ENCODE peak calls at places on chromosomes 2 and 18, in ten cellular contexts. One of them, this sample, is unnamed. For H3K36me3, the result is how much of the 10 kb centered on the place peaks cover.

GRCh38 chr2:187865025-187865424 is 310.8 kb upstream of the TFPI start:
- DNase-seq in spleen: no peak
- DNase-seq in adipocyte: no peak
- DNase-seq in IMR-90: no peak
- DNase-seq in neuronal stem cell: no peak
- DNase-seq in H1: no peak
- DNase-seq in left ventricle myocardium inferior: no peak
- DNase-seq in OCI-LY7: no peak
- DNase-seq in heart left ventricle: no peak
- DNase-seq in heart right ventricle: no peak
- DNase-seq in this sample: no peak

GRCh38 chr2:17543131-17543660 is 2.7 kb downstream of the VSNL1 start:
- DNase-seq in heart left ventricle: no peak
- DNase-seq in spleen: no peak
- DNase-seq in H1: no peak
- DNase-seq in heart right ventricle: no peak
- DNase-seq in left ventricle myocardium inferior: no peak
- DNase-seq in neuronal stem cell: no peak
- DNase-seq in IMR-90: no peak
- DNase-seq in adipocyte: no peak
- DNase-seq in OCI-LY7: no peak
- DNase-seq in this sample: no peak

GRCh38 chr18:58965930-58966662 is 101.4 kb downstream of the ZNF532 start:
- DNase-seq in heart left ventricle: no peak
- DNase-seq in H1: no peak
- DNase-seq in adipocyte: no peak
- DNase-seq in neuronal stem cell: no peak
- DNase-seq in IMR-90: no peak
- DNase-seq in left ventricle myocardium inferior: no peak
- DNase-seq in heart right ventricle: no peak
- DNase-seq in OCI-LY7: peak
- DNase-seq in spleen: no peak
- DNase-seq in this sample: no peak

GRCh38 chr2:207103132-207103531 is 62.6 kb downstream of the KLF7 start:
- DNase-seq in H1: no peak
- DNase-seq in spleen: no peak
- DNase-seq in heart left ventricle: no peak
- DNase-seq in OCI-LY7: no peak
- DNase-seq in neuronal stem cell: no peak
- DNase-seq in adipocyte: no peak
- DNase-seq in IMR-90: no peak
- DNase-seq in left ventricle myocardium inferior: no peak
- DNase-seq in heart right ventricle: no peak
- DNase-seq in this sample: no peak

GRCh38 chr2:21117688-21118087 is 6.1 kb upstream of the TDRD15 start:
- DNase-seq in OCI-LY7: no peak
- DNase-seq in H1: no peak
- DNase-seq in IMR-90: no peak
- DNase-seq in heart left ventricle: no peak
- DNase-seq in left ventricle myocardium inferior: no peak
- DNase-seq in adipocyte: no peak
- DNase-seq in heart right ventricle: no peak
- DNase-seq in spleen: no peak
- DNase-seq in neuronal stem cell: no peak
- DNase-seq in this sample: no peak

GRCh38 chr2:233831011-233831721 is 23.2 kb downstream of the HJURP start:
- DNase-seq in spleen: peak
- DNase-seq in H1: no peak
- DNase-seq in heart right ventricle: no peak
- DNase-seq in IMR-90: no peak
- DNase-seq in heart left ventricle: no peak
- DNase-seq in adipocyte: no peak
- DNase-seq in OCI-LY7: no peak
- DNase-seq in neuronal stem cell: no peak
- DNase-seq in left ventricle myocardium inferior: no peak
- DNase-seq in this sample: peak

GRCh38 chr2:62197609-62198236 is 1.8 kb downstream of the B3GNT2 start:
- DNase-seq in IMR-90: no peak
- DNase-seq in spleen: peak
- DNase-seq in adipocyte: peak
- DNase-seq in neuronal stem cell: peak
- DNase-seq in OCI-LY7: peak
- DNase-seq in H1: no peak
- DNase-seq in left ventricle myocardium inferior: peak
- DNase-seq in heart left ventricle: peak
- DNase-seq in heart right ventricle: peak
- DNase-seq in this sample: peak

GRCh38 chr2:128301501-128301966 is 17.1 kb downstream of the HS6ST1 start:
- DNase-seq in IMR-90: peak
- DNase-seq in spleen: peak
- DNase-seq in left ventricle myocardium inferior: no peak
- DNase-seq in H1: no peak
- DNase-seq in heart right ventricle: peak
- DNase-seq in heart left ventricle: no peak
- DNase-seq in neuronal stem cell: no peak
- DNase-seq in adipocyte: peak
- DNase-seq in OCI-LY7: no peak
- DNase-seq in this sample: no peak

GRCh38 chr2:143668236-143668635 is 539.0 kb downstream of the ARHGAP15 start:
- DNase-seq in IMR-90: no peak
- DNase-seq in OCI-LY7: no peak
- DNase-seq in adipocyte: no peak
- DNase-seq in heart left ventricle: no peak
- DNase-seq in heart right ventricle: no peak
- DNase-seq in H1: no peak
- DNase-seq in neuronal stem cell: peak
- DNase-seq in left ventricle myocardium inferior: no peak
- DNase-seq in spleen: no peak
- DNase-seq in this sample: no peak

GRCh38 chr2:61536086-61536722 is 2.0 kb downstream of the XPO1 start:
- DNase-seq in neuronal stem cell: no peak
- DNase-seq in adipocyte: peak
- DNase-seq in OCI-LY7: peak
- DNase-seq in heart right ventricle: peak
- DNase-seq in H1: peak
- DNase-seq in left ventricle myocardium inferior: peak
- DNase-seq in IMR-90: peak
- DNase-seq in spleen: no peak
- DNase-seq in heart left ventricle: no peak
- DNase-seq in this sample: no peak

GRCh38 chr2:55063713-55064323 is 13.6 kb upstream of the RTN4 start:
- DNase-seq in H1: no peak
- DNase-seq in heart right ventricle: no peak
- DNase-seq in OCI-LY7: peak
- DNase-seq in left ventricle myocardium inferior: no peak
- DNase-seq in adipocyte: no peak
- DNase-seq in neuronal stem cell: no peak
- DNase-seq in spleen: no peak
- DNase-seq in heart left ventricle: no peak
- DNase-seq in IMR-90: no peak
- DNase-seq in this sample: no peak

GRCh38 chr2:55059793-55060192 is 9.5 kb upstream of the RTN4 start:
- DNase-seq in adipocyte: no peak
- DNase-seq in H1: no peak
- DNase-seq in OCI-LY7: no peak
- DNase-seq in neuronal stem cell: no peak
- DNase-seq in spleen: no peak
- DNase-seq in IMR-90: no peak
- DNase-seq in left ventricle myocardium inferior: no peak
- DNase-seq in heart right ventricle: no peak
- DNase-seq in heart left ventricle: no peak
- DNase-seq in this sample: no peak

GRCh38 chr2:55063226-55063625 is 13.0 kb upstream of the RTN4 start:
- DNase-seq in IMR-90: no peak
- DNase-seq in left ventricle myocardium inferior: no peak
- DNase-seq in heart left ventricle: no peak
- DNase-seq in OCI-LY7: no peak
- DNase-seq in H1: no peak
- DNase-seq in adipocyte: no peak
- DNase-seq in spleen: no peak
- DNase-seq in neuronal stem cell: no peak
- DNase-seq in heart right ventricle: no peak
- DNase-seq in this sample: no peak

GRCh38 chr2:55061534-55062344 is 11.5 kb upstream of the RTN4 start:
- DNase-seq in left ventricle myocardium inferior: no peak
- DNase-seq in spleen: no peak
- DNase-seq in OCI-LY7: no peak
- DNase-seq in heart left ventricle: no peak
- DNase-seq in heart right ventricle: no peak
- DNase-seq in adipocyte: no peak
- DNase-seq in IMR-90: no peak
- DNase-seq in neuronal stem cell: no peak
- DNase-seq in H1: no peak
- DNase-seq in this sample: peak

DNA sequence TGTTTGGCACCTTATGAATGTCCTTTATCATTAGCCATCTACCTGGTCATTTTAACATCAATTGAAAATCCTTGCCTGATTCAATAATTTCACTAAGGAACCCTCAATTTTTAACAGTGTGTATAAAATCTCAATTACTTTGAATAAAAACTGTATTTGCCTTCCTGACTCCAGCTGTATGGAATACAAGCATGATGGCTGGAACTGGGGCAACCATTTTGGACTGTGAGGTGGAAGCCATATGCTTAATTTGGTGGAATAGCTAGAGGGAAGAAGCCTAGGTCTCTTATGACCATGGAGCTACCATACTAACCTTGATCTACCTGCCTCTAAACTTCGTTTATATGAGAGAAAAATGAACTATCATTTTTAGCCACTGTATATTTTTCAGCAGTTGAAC is 12.5 kb upstream of the RTN4 start:
- DNase-seq in IMR-90: no peak
- DNase-seq in H1: no peak
- DNase-seq in heart left ventricle: no peak
- DNase-seq in spleen: no peak
- DNase-seq in left ventricle myocardium inferior: no peak
- DNase-seq in adipocyte: no peak
- DNase-seq in OCI-LY7: no peak
- DNase-seq in heart right ventricle: no peak
- DNase-seq in neuronal stem cell: no peak
- DNase-seq in this sample: no peak
- H3K36me3 ChIP-seq in IMR-90: under half
- H3K36me3 ChIP-seq in H1: under half
- H3K36me3 ChIP-seq in heart left ventricle: under half
- H3K36me3 ChIP-seq in spleen: under half
- H3K36me3 ChIP-seq in left ventricle myocardium inferior: under half
- H3K36me3 ChIP-seq in adipocyte: under half
- H3K36me3 ChIP-seq in OCI-LY7: under half
- H3K36me3 ChIP-seq in heart right ventricle: under half
- H3K36me3 ChIP-seq in neuronal stem cell: under half
- H3K36me3 ChIP-seq in this sample: under half

DNA sequence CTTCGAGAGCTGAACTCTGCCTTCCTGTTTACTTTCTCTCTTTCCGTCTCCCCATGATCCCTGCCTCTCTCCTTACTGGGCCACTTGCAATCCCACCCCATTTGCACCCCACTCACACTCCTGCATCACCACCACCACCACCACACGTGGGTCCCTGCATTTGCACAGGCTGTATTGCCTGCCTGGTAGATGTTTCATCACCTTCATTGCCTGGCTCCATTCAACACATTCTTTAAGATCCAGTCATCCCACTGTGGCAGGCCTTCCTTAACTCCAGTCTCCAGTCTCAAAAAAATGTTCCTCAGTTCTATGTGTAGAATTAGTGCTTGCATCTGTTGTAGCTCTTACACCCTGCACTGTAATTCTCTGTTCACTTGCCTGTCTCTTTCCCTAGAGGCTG is 13.9 kb downstream of the NOSTRIN start:
- DNase-seq in OCI-LY7: no peak
- DNase-seq in heart left ventricle: no peak
- DNase-seq in heart right ventricle: no peak
- DNase-seq in IMR-90: peak
- DNase-seq in left ventricle myocardium inferior: no peak
- DNase-seq in spleen: no peak
- DNase-seq in neuronal stem cell: no peak
- DNase-seq in H1: no peak
- DNase-seq in adipocyte: peak
- DNase-seq in this sample: no peak
- H3K36me3 ChIP-seq in OCI-LY7: under half
- H3K36me3 ChIP-seq in heart left ventricle: under half
- H3K36me3 ChIP-seq in heart right ventricle: under half
- H3K36me3 ChIP-seq in IMR-90: under half
- H3K36me3 ChIP-seq in left ventricle myocardium inferior: under half
- H3K36me3 ChIP-seq in spleen: under half
- H3K36me3 ChIP-seq in neuronal stem cell: under half
- H3K36me3 ChIP-seq in H1: under half
- H3K36me3 ChIP-seq in adipocyte: under half
- H3K36me3 ChIP-seq in this sample: under half

GRCh38 chr18:61333746-61334490 is 688 bp downstream of the CDH20 start:
- DNase-seq in heart right ventricle: peak
- DNase-seq in heart left ventricle: no peak
- DNase-seq in OCI-LY7: no peak
- DNase-seq in neuronal stem cell: peak
- DNase-seq in left ventricle myocardium inferior: no peak
- DNase-seq in spleen: peak
- DNase-seq in H1: no peak
- DNase-seq in adipocyte: peak
- DNase-seq in IMR-90: no peak
- DNase-seq in this sample: no peak

GRCh38 chr18:61329398-61329797 is 3.8 kb upstream of the CDH20 start:
- DNase-seq in heart left ventricle: no peak
- DNase-seq in neuronal stem cell: no peak
- DNase-seq in H1: no peak
- DNase-seq in spleen: no peak
- DNase-seq in IMR-90: no peak
- DNase-seq in OCI-LY7: no peak
- DNase-seq in heart right ventricle: no peak
- DNase-seq in left ventricle myocardium inferior: no peak
- DNase-seq in adipocyte: no peak
- DNase-seq in this sample: no peak

GRCh38 chr18:61333271-61333745 is at the start of gene CDH20:
- DNase-seq in IMR-90: no peak
- DNase-seq in left ventricle myocardium inferior: no peak
- DNase-seq in heart right ventricle: no peak
- DNase-seq in OCI-LY7: no peak
- DNase-seq in heart left ventricle: no peak
- DNase-seq in adipocyte: peak
- DNase-seq in spleen: no peak
- DNase-seq in H1: no peak
- DNase-seq in neuronal stem cell: peak
- DNase-seq in this sample: no peak

GRCh38 chr18:61334491-61334850 is 1.2 kb downstream of the CDH20 start:
- DNase-seq in heart left ventricle: no peak
- DNase-seq in left ventricle myocardium inferior: no peak
- DNase-seq in heart right ventricle: no peak
- DNase-seq in adipocyte: peak
- DNase-seq in neuronal stem cell: no peak
- DNase-seq in H1: no peak
- DNase-seq in IMR-90: no peak
- DNase-seq in OCI-LY7: no peak
- DNase-seq in spleen: no peak
- DNase-seq in this sample: no peak

GRCh38 chr18:61331051-61331450 is 2.2 kb upstream of the CDH20 start:
- DNase-seq in neuronal stem cell: no peak
- DNase-seq in OCI-LY7: no peak
- DNase-seq in heart right ventricle: no peak
- DNase-seq in IMR-90: no peak
- DNase-seq in heart left ventricle: no peak
- DNase-seq in spleen: no peak
- DNase-seq in H1: no peak
- DNase-seq in adipocyte: no peak
- DNase-seq in left ventricle myocardium inferior: no peak
- DNase-seq in this sample: no peak
- H3K36me3 ChIP-seq in neuronal stem cell: under half
- H3K36me3 ChIP-seq in OCI-LY7: under half
- H3K36me3 ChIP-seq in heart right ventricle: under half
- H3K36me3 ChIP-seq in IMR-90: under half
- H3K36me3 ChIP-seq in heart left ventricle: under half
- H3K36me3 ChIP-seq in spleen: under half
- H3K36me3 ChIP-seq in H1: under half
- H3K36me3 ChIP-seq in adipocyte: under half
- H3K36me3 ChIP-seq in left ventricle myocardium inferior: under half
- H3K36me3 ChIP-seq in this sample: under half

GRCh38 chr2:240774856-240775255 is 45.2 kb downstream of the KIF1A start:
- DNase-seq in heart left ventricle: no peak
- DNase-seq in IMR-90: no peak
- DNase-seq in left ventricle myocardium inferior: no peak
- DNase-seq in OCI-LY7: no peak
- DNase-seq in spleen: no peak
- DNase-seq in adipocyte: no peak
- DNase-seq in heart right ventricle: no peak
- DNase-seq in H1: no peak
- DNase-seq in neuronal stem cell: no peak
- DNase-seq in this sample: no peak
- H3K36me3 ChIP-seq in heart left ventricle: under half
- H3K36me3 ChIP-seq in IMR-90: under half
- H3K36me3 ChIP-seq in left ventricle myocardium inferior: under half
- H3K36me3 ChIP-seq in OCI-LY7: under half
- H3K36me3 ChIP-seq in spleen: under half
- H3K36me3 ChIP-seq in adipocyte: under half
- H3K36me3 ChIP-seq in heart right ventricle: under half
- H3K36me3 ChIP-seq in H1: half or more
- H3K36me3 ChIP-seq in neuronal stem cell: half or more
- H3K36me3 ChIP-seq in this sample: under half

This sample was measured in upper lobe of right lung.